ENCODE peak calls at places on chromosomes 4 and X, in ten cellular contexts. Q is mammary epithelial cell; B is naive thymus-derived CD4-positive, alpha-beta T cell; I is IMR-90; F is fibroblast of lung; H is vagina; K is neural progenitor cell; T is heart right ventricle; G is body of pancreas; V is CD8-positive, alpha-beta T cell. Z is an unnamed sample. For H3K36me3 and H3K9me3, the result is how much of the 10 kb centered on the place peaks cover.

GRCh38 chr4:85968945-85969830 is 390.7 kb downstream of the MAPK10 start:
- DNase-seq in F (peak), G (no peak), I (peak), T (no peak), B (no peak), V (no peak), H (no peak), K (peak), Q (peak), Z (no peak)

GRCh38 chr4:69831646-69832325 is 28.2 kb downstream of the SULT1E1 start:
- DNase-seq in K (no peak), Q (no peak), H (no peak), V (no peak), F (no peak), I (no peak), T (no peak), G (no peak), B (no peak), Z (no peak)

GRCh38 chrX:10050481-10050880 is 83.3 kb downstream of the CLDN34 start:
- DNase-seq in T (peak), Q (peak), I (peak), G (no peak), V (no peak), B (no peak), K (no peak), F (no peak), H (no peak), Z (no peak)

GRCh38 chrX:2614911-2615310 is 76.2 kb upstream of the CD99 start:
- DNase-seq in F (peak), H (no peak), T (peak), G (no peak), V (no peak), Q (peak), K (peak), I (peak), B (no peak), Z (no peak)

GRCh38 chr4:8401665-8402064 is 38.9 kb downstream of the ACOX3 start:
- DNase-seq in Q (no peak), K (no peak), F (no peak), T (no peak), H (no peak), B (no peak), G (no peak), V (no peak), I (no peak), Z (no peak)

GRCh38 chrX:119606508-119607389 is 525 bp upstream of the NKRF start:
- DNase-seq in H (no peak), G (no peak), B (no peak), F (peak), K (no peak), I (peak), V (no peak), T (no peak), Q (no peak), Z (no peak)

GRCh38 chr4:3441501-3442459 is at the start of gene HGFAC:
- DNase-seq in G (no peak), B (no peak), K (no peak), I (no peak), H (no peak), Q (no peak), T (no peak), F (no peak), V (no peak), Z (peak)

GRCh38 chr4:38691251-38692008 is 27.4 kb downstream of the KLF3 start:
- DNase-seq in F (peak), T (peak), I (peak), H (no peak), Q (no peak), B (no peak), K (no peak), G (no peak), V (no peak), Z (no peak)

GRCh38 chr4:25413261-25413660 is 36.2 kb downstream of the ANAPC4 start:
- DNase-seq in K (no peak), Q (no peak), V (no peak), B (no peak), G (no peak), H (no peak), F (no peak), I (no peak), T (no peak), Z (no peak)

GRCh38 chrX:38426785-38427184 is 74.4 kb downstream of the OTC start:
- DNase-seq in V (no peak), G (peak), B (no peak), F (peak), T (no peak), I (no peak), H (no peak), K (no peak), Q (peak), Z (no peak)

GRCh38 chr4:7983296-7983695 is 43.6 kb upstream of the AFAP1 start:
- DNase-seq in V (no peak), B (no peak), I (no peak), G (no peak), Q (no peak), K (no peak), H (no peak), F (no peak), T (no peak), Z (no peak)

GRCh38 chr4:83240379-83240875 is 44.2 kb downstream of the COQ2 start:
- DNase-seq in V (no peak), H (no peak), Q (no peak), G (no peak), F (no peak), K (no peak), I (no peak), T (no peak), B (no peak), Z (no peak)
- H3K27ac ChIP-seq in V (no peak), H (no peak), Q (no peak), G (no peak), F (no peak), K (no peak), I (no peak), T (no peak), B (no peak), Z (no peak)

GRCh38 chr4:10107111-10108091 is 9.2 kb downstream of the WDR1 start:
- DNase-seq in F (no peak), V (no peak), B (no peak), I (peak), T (no peak), H (no peak), Q (no peak), K (no peak), G (no peak), Z (peak)
- H3K36me3 ChIP-seq in F (under half), V (under half), B (half or more), I (half or more), T (half or more), H (under half), Q (under half), K (under half), G (under half), Z (under half)

GRCh38 chr4:4792516-4792915 is 66.9 kb upstream of the MSX1 start:
- DNase-seq in F (no peak), B (no peak), I (peak), T (no peak), G (no peak), K (no peak), H (no peak), Q (no peak), V (no peak), Z (no peak)
- H3K9me3 ChIP-seq in F (under half), B (under half), I (under half), T (under half), G (under half), K (under half), H (under half), Q (under half), V (under half), Z (under half)

GRCh38 chr4:127211377-127212268 is 421.1 kb upstream of the INTU start:
- DNase-seq in H (no peak), K (no peak), V (no peak), G (no peak), F (no peak), I (no peak), T (no peak), B (no peak), Q (no peak), Z (no peak)
- H3K27ac ChIP-seq in H (no peak), K (no peak), V (no peak), G (no peak), F (no peak), I (no peak), T (peak), B (no peak), Q (no peak), Z (no peak)

DNA sequence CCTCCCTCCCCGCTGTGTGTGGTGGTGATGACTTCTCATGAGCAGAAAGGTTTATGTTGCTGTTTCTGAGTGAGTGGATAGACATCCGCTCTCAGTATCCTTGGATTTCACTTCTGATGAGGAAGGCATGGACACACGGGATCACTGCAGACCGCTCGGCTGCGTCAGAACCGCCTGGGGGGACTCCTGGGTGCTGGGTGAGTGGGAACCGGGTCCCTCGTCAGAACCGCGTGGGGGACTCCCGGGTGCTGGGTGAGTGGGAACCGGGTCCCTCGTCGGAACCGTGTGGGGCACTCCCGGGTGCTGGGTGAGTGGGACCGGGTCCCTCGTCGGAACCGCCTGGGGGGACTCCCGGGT is 9.0 kb downstream of the CTBP1 start:
- DNase-seq in K (no peak), H (no peak), G (no peak), I (no peak), V (no peak), B (peak), Q (no peak), T (no peak), F (no peak), Z (no peak)
- H3K36me3 ChIP-seq in K (under half), H (under half), G (under half), I (half or more), V (under half), B (half or more), Q (under half), T (half or more), F (under half), Z (under half)

GRCh38 chr4:169333265-169333664 is 62.5 kb upstream of the SH3RF1 start:
- DNase-seq in G (no peak), F (no peak), H (no peak), I (no peak), B (no peak), T (no peak), V (no peak), Q (no peak), K (no peak), Z (no peak)
- H3K9me3 ChIP-seq in G (under half), F (under half), H (under half), I (under half), B (under half), T (under half), V (under half), Q (under half), K (under half), Z (under half)

Z was measured in kidney.